ENCODE peak calls at places on chromosomes 5 and 9, in four cellular contexts. S, Y, G and N are unnamed samples.

GRCh38 chr5:9670371-9670770 is 40.2 kb upstream of the TAS2R1 start:
- DNase-seq in S (no peak), Y (no peak), G (no peak), N (no peak)

GRCh38 chr5:91403404-91403803 is 20.3 kb upstream of the ARRDC3 start:
- DNase-seq in S (no peak), Y (no peak), G (peak), N (no peak)

GRCh38 chr5:148312159-148312558 is at the start of gene SPINK7:
- DNase-seq in S (no peak), Y (no peak), G (no peak), N (no peak)

GRCh38 chr5:149284501-149284900 is 12.8 kb downstream of the AFAP1L1 start:
- DNase-seq in S (peak), Y (no peak), G (peak), N (no peak)

GRCh38 chr9:99827244-99827643 is 5.6 kb downstream of the NR4A3 start:
- DNase-seq in S (no peak), Y (no peak), G (no peak), N (no peak)

GRCh38 chr5:179226696-179227095 is 118.6 kb downstream of the ADAMTS2 start:
- DNase-seq in S (no peak), Y (no peak), G (no peak), N (no peak)

GRCh38 chr9:98995059-98995665 is 51.5 kb downstream of the COL15A1 start:
- DNase-seq in S (no peak), Y (no peak), G (no peak), N (no peak)

GRCh38 chr5:154483654-154484392 is 5.8 kb upstream of the HAND1 start:
- DNase-seq in S (no peak), Y (no peak), G (no peak), N (no peak)

GRCh38 chr5:58579781-58580180 is 3.1 kb upstream of the RAB3C start:
- DNase-seq in S (no peak), Y (no peak), G (no peak), N (no peak)

GRCh38 chr5:114237766-114238165 is 124.1 kb upstream of the KCNN2 start:
- DNase-seq in S (no peak), Y (no peak), G (no peak), N (no peak)

GRCh38 chr9:90773593-90773992 is 28.0 kb upstream of the SYK start:
- DNase-seq in S (no peak), Y (peak), G (no peak), N (no peak)

GRCh38 chr9:33139421-33140228 is 27.5 kb downstream of the B4GALT1 start:
- DNase-seq in S (peak), Y (no peak), G (peak), N (no peak)

GRCh38 chr9:12739014-12739413 is 35.8 kb upstream of the LURAP1L start:
- DNase-seq in S (no peak), Y (no peak), G (no peak), N (no peak)

GRCh38 chr9:72299017-72299603 is 65.9 kb downstream of the ZFAND5 start:
- DNase-seq in S (no peak), Y (no peak), G (no peak), N (no peak)

GRCh38 chr5:84614907-84615306 is 230.2 kb upstream of the EDIL3 start:
- DNase-seq in S (no peak), Y (no peak), G (no peak), N (no peak)

GRCh38 chr5:152349683-152350526 is 55.2 kb downstream of the NMUR2 start:
- DNase-seq in S (no peak), Y (peak), G (peak), N (peak)

GRCh38 chr9:12774861-12775367 is at the start of gene LURAP1L:
- DNase-seq in S (peak), Y (no peak), G (peak), N (peak)

GRCh38 chr5:148060309-148060708 is 3.5 kb upstream of the SPINK5 start:
- DNase-seq in S (no peak), Y (no peak), G (no peak), N (no peak)

GRCh38 chr5:154948313-154948712 is 7.4 kb downstream of the MRPL22 start:
- DNase-seq in S (no peak), Y (no peak), G (no peak), N (no peak)

GRCh38 chr5:171945476-171945875 is 61.0 kb downstream of the FBXW11 start:
- DNase-seq in S (no peak), Y (no peak), G (no peak), N (no peak)

GRCh38 chr5:15550502-15551115 is 50.6 kb downstream of the FBXL7 start:
- DNase-seq in S (no peak), Y (no peak), G (no peak), N (no peak)

GRCh38 chr5:149702953-149703646 is 27.0 kb upstream of the PPARGC1B start:
- DNase-seq in S (no peak), Y (no peak), G (peak), N (no peak)

GRCh38 chr5:125659316-125660071 is 763.7 kb upstream of the GRAMD2B start:
- DNase-seq in S (peak), Y (no peak), G (peak), N (no peak)

GRCh38 chr9:561430-561829 is 280.1 kb upstream of the DMRT1 start:
- DNase-seq in S (no peak), Y (no peak), G (no peak), N (no peak)

GRCh38 chr9:136084191-136084944 is 10.7 kb downstream of the NACC2 start:
- DNase-seq in S (no peak), Y (no peak), G (no peak), N (no peak)

GRCh38 chr9:134571946-134572914 is 69.4 kb upstream of the COL5A1 start:
- DNase-seq in S (peak), Y (no peak), G (no peak), N (peak)

GRCh38 chr9:114348906-114349482 is 19.3 kb downstream of the ORM2 start:
- DNase-seq in S (peak), Y (peak), G (peak), N (peak)

GRCh38 chr5:176514244-176514918 is 22.8 kb downstream of the RNF44 start:
- DNase-seq in S (no peak), Y (peak), G (no peak), N (no peak)

GRCh38 chr9:12416736-12417135 is 276.4 kb upstream of the TYRP1 start:
- DNase-seq in S (no peak), Y (no peak), G (no peak), N (no peak)

GRCh38 chr5:175223336-175223735 is 220.6 kb downstream of the DRD1 start:
- DNase-seq in S (no peak), Y (no peak), G (no peak), N (no peak)

GRCh38 chr5:120465281-120465961 is 1.3 kb downstream of the PRR16 start:
- DNase-seq in S (peak), Y (no peak), G (peak), N (peak)

GRCh38 chr5:140357731-140358093 is 2.3 kb upstream of the SLC4A9 start:
- DNase-seq in S (peak), Y (peak), G (peak), N (peak)

GRCh38 chr9:108473209-108474112 is 382.3 kb downstream of the ACTL7B start:
- DNase-seq in S (peak), Y (no peak), G (peak), N (no peak)

GRCh38 chr5:90402521-90403255 is 6.9 kb downstream of the CETN3 start:
- DNase-seq in S (no peak), Y (no peak), G (no peak), N (no peak)

GRCh38 chr9:107810493-107810931 is 320.9 kb upstream of the KLF4 start:
- DNase-seq in S (no peak), Y (no peak), G (peak), N (no peak)

GRCh38 chr5:160824590-160824989 is 27.4 kb downstream of the ATP10B start:
- DNase-seq in S (no peak), Y (no peak), G (no peak), N (no peak)

GRCh38 chr9:126563556-126563955 is 50.2 kb upstream of the LMX1B start:
- DNase-seq in S (no peak), Y (no peak), G (no peak), N (no peak)

GRCh38 chr9:126561582-126561981 is 52.1 kb upstream of the LMX1B start:
- DNase-seq in S (no peak), Y (no peak), G (no peak), N (no peak)

GRCh38 chr9:126565336-126566128 is 48.2 kb upstream of the LMX1B start:
- DNase-seq in S (no peak), Y (no peak), G (no peak), N (no peak)

GRCh38 chr9:126564128-126564527 is 49.6 kb upstream of the LMX1B start:
- DNase-seq in S (no peak), Y (no peak), G (no peak), N (no peak)

DNA sequence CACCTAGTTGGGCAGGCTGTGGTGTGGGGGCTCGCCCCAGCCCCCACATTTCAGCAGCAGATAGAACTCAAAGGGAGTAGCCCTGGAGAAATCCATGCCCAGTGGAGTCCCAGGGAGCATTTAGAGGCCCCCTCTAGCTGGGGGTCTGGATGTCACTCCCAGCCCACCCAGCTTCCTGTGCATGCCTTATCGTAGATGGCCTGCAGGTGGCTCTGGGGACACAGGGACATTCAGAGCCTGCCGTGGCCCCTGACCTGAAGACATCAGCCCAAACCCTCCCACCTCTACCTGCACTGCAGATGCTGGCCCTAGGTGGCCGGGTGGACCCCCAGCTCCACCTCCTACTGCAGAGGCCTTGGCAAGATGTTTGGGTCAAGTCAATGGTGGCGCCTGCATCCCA is 49.0 kb upstream of the LMX1B start:
- DNase-seq in S (no peak), Y (no peak), G (no peak), N (no peak)
- TF ChIP-seq CTCF in S (no peak), Y (peak), G (no peak), N (no peak)

GRCh38 chr9:137198748-137199276 is 1.7 kb downstream of the TPRN start:
- DNase-seq in S (no peak), Y (no peak), G (no peak), N (no peak)
- H3K4me3 ChIP-seq in S (no peak), Y (no peak), G (peak), N (peak)

DNA sequence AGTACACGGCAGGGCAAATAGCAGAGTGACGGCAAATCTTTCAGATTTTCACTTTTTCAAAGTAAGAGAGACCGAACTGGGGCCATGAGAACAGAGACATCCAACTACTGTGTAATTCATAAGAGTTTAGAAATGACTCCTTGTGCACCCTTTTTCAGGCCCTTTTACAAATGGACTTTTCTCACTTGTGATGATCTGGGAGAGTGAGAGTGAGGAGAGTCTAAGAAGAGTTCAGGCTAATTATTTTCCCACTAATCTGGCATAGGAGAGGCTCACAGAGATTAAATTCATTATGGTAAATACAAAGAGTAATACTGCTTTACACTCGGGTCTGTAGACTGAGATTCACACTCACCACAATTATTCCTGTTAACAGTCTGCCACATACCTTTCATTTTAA is 880 bp upstream of the CCNG1 start:
- DNase-seq in S (no peak), Y (no peak), G (no peak), N (no peak)
- TF ChIP-seq CTCF in S (no peak), Y (no peak), G (no peak), N (no peak)

GRCh38 chr9:89291741-89292140 is 19.3 kb upstream of the CKS2 start:
- DNase-seq in S (no peak), Y (no peak), G (no peak), N (no peak)

GRCh38 chr9:89293014-89293413 is 18.0 kb upstream of the CKS2 start:
- DNase-seq in S (no peak), Y (no peak), G (no peak), N (no peak)

DNA sequence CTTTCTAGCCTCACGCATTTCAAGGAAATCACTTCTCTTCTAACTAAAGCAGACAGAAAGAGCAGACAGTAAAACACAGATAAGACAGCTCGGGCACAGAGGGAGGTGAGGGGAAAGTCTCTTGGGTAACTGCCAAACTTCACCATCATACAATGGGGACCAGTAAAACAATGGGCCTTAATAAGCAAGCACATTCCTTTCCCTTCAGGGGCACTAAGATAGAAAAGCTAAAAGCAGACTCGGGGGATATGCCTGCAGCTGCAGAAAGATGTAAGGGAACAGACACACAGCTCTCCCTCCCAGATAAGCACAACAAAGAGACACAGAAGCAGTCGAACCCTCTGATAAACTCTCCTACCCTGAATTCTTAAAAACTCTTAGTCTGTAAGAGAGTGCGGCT is 15.6 kb upstream of the CKS2 start:
- DNase-seq in S (no peak), Y (no peak), G (no peak), N (no peak)
- H3K4me3 ChIP-seq in S (no peak), Y (no peak), G (no peak), N (no peak)

GRCh38 chr5:83595217-83595616 is 123.7 kb downstream of the VCAN start:
- DNase-seq in S (no peak), Y (no peak), G (no peak), N (no peak)
- TF ChIP-seq CTCF in S (no peak), Y (no peak), G (peak), N (no peak)

GRCh38 chr5:165139730-165140129 is 1634.3 kb downstream of the MAT2B start:
- DNase-seq in S (no peak), Y (no peak), G (no peak), N (no peak)
- H3K4me3 ChIP-seq in S (no peak), Y (no peak), G (no peak), N (no peak)

GRCh38 chr9:21695443-21695842 is 107.0 kb upstream of the MTAP start:
- DNase-seq in S (no peak), Y (no peak), G (no peak), N (no peak)

GRCh38 chr9:21692390-21692789 is 110.0 kb upstream of the MTAP start:
- DNase-seq in S (no peak), Y (no peak), G (no peak), N (no peak)

GRCh38 chr9:21695874-21696341 is 106.5 kb upstream of the MTAP start:
- DNase-seq in S (no peak), Y (no peak), G (no peak), N (no peak)

GRCh38 chr9:21694424-21694823 is 108.0 kb upstream of the MTAP start:
- DNase-seq in S (no peak), Y (no peak), G (no peak), N (no peak)

DNA sequence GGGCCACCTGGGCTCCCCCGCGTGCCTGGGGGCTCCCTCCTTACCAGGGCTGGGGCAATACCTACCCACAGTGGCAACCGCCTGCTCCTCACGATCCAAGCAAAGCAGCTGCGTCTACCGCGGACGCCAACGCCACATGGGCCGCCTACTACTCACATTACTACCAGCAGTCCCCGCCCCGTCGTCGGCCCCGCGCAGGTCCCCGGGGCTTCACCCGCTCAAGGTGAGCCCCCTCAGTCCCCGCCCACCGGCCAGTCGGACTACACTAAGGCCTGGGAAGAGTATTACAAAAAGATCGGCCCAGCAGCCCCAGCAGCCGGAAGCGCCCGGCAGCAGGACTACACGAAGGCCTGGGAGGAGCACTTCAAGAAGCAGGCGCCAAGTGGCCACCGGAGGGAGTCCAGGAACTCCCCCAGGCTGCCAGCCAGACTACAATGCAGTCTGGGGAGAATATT is 106.0 kb upstream of the MTAP start:
- DNase-seq in S (no peak), Y (peak), G (peak), N (no peak)
- TF ChIP-seq CTCF in S (no peak), Y (no peak), G (peak), N (no peak)

DNA sequence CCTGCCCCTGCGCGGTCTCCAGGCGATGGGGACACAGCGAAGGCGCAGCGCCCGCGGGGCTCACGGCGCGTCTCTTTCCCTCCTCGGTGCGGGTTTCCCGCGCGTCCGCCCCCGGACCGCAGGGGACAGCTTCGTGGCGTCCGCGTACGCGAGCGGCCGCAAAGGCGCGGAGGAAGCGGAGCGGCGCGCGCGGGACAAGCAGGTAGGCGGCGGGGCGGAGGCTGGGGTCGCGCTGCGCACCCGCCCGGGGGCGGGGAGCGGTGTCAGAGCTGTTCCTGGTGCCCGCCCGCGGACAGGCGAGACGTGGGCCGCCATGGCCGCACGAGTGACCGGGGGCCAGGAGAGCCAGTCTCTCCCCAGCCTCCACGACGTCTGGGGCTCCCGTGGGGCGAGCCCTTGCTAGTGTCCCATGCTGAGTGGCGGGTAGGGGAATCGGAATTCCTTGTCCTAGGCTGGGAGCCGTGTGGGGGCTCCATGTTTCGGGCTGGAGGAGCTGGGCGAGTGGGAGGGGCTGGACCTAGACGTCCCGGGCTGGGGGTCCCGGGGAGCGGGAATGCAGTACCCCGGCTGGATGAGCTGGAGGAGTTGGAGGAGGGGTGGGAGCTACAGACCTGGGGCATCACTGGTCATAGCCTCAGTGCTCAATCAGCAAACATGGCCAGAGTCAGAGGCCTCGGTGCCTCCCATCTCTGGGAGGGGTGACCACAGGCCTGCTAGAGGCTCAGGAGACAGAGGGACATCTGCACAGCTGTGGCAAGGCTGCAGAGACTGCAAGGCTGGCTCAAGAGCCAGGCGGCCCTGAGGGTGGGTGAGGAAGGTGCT is 968 bp downstream of the NKD2 start:
- DNase-seq in S (peak), Y (no peak), G (no peak), N (peak)
- H3K4me3 ChIP-seq in S (no peak), Y (no peak), G (peak), N (peak)